ENCODE peak calls at places on chromosomes 5 and 9, in five cellular contexts. One of them, this sample, is unnamed.

GRCh38 chr5:6490693-6491092 is 42.0 kb downstream of the UBE2QL1 start:
- DNase-seq in brain microvascular endothelial cell: no peak
- DNase-seq in RWPE1: no peak
- DNase-seq in mucosa of gallbladder: no peak
- DNase-seq in suprapubic skin: no peak
- DNase-seq in this sample: no peak

GRCh38 chr5:175859422-175859821 is 12.0 kb upstream of the CPLX2 start:
- DNase-seq in mucosa of gallbladder: no peak
- DNase-seq in brain microvascular endothelial cell: no peak
- DNase-seq in RWPE1: no peak
- DNase-seq in suprapubic skin: no peak
- DNase-seq in this sample: peak; percentile 44

GRCh38 chr5:101306391-101307137 is 403.5 kb upstream of the ST8SIA4 start:
- DNase-seq in suprapubic skin: no peak
- DNase-seq in brain microvascular endothelial cell: no peak
- DNase-seq in mucosa of gallbladder: no peak
- DNase-seq in RWPE1: no peak
- DNase-seq in this sample: peak; percentile 19

GRCh38 chr5:96781031-96781733 is 26.6 kb downstream of the ERAP1 start:
- DNase-seq in RWPE1: peak; percentile 80
- DNase-seq in suprapubic skin: no peak
- DNase-seq in mucosa of gallbladder: no peak
- DNase-seq in brain microvascular endothelial cell: peak; percentile 18
- DNase-seq in this sample: peak; percentile 26

GRCh38 chr5:107792940-107793339 is 122.2 kb upstream of the EFNA5 start:
- DNase-seq in suprapubic skin: no peak
- DNase-seq in RWPE1: no peak
- DNase-seq in brain microvascular endothelial cell: no peak
- DNase-seq in mucosa of gallbladder: no peak
- DNase-seq in this sample: no peak

GRCh38 chr5:117454716-117455212 is 880.1 kb upstream of the SEMA6A start:
- DNase-seq in RWPE1: peak; percentile 45
- DNase-seq in brain microvascular endothelial cell: no peak
- DNase-seq in suprapubic skin: peak; percentile 65
- DNase-seq in mucosa of gallbladder: peak; percentile 77
- DNase-seq in this sample: no peak

GRCh38 chr9:135612437-135612836 is 26.9 kb downstream of the GLT6D1 start:
- DNase-seq in mucosa of gallbladder: no peak
- DNase-seq in brain microvascular endothelial cell: no peak
- DNase-seq in RWPE1: no peak
- DNase-seq in suprapubic skin: peak; percentile 58
- DNase-seq in this sample: no peak

GRCh38 chr9:104748359-104749031 is 1.0 kb downstream of the NIPSNAP3A start:
- DNase-seq in suprapubic skin: no peak
- DNase-seq in RWPE1: peak; percentile 65
- DNase-seq in brain microvascular endothelial cell: no peak
- DNase-seq in mucosa of gallbladder: no peak
- DNase-seq in this sample: no peak

GRCh38 chr5:3029396-3029795 is 277.9 kb upstream of the IRX2 start:
- DNase-seq in suprapubic skin: no peak
- DNase-seq in RWPE1: no peak
- DNase-seq in brain microvascular endothelial cell: no peak
- DNase-seq in mucosa of gallbladder: no peak
- DNase-seq in this sample: no peak

GRCh38 chr5:25448646-25449045 is 803.9 kb upstream of the CDH10 start:
- DNase-seq in mucosa of gallbladder: no peak
- DNase-seq in brain microvascular endothelial cell: no peak
- DNase-seq in suprapubic skin: no peak
- DNase-seq in RWPE1: no peak
- DNase-seq in this sample: no peak

GRCh38 chr5:91383956-91384300 is 811 bp upstream of the ARRDC3 start:
- DNase-seq in suprapubic skin: no peak
- DNase-seq in mucosa of gallbladder: peak; percentile 32
- DNase-seq in brain microvascular endothelial cell: no peak
- DNase-seq in RWPE1: peak; percentile 26
- DNase-seq in this sample: peak; percentile 34

GRCh38 chr5:139377226-139377625 is 5.9 kb downstream of the SLC23A1 start:
- DNase-seq in RWPE1: no peak
- DNase-seq in mucosa of gallbladder: no peak
- DNase-seq in suprapubic skin: peak; percentile 50
- DNase-seq in brain microvascular endothelial cell: no peak
- DNase-seq in this sample: no peak

GRCh38 chr9:114070188-114071103 is 7.7 kb downstream of the AMBP start:
- DNase-seq in suprapubic skin: peak; percentile 57
- DNase-seq in brain microvascular endothelial cell: no peak
- DNase-seq in RWPE1: no peak
- DNase-seq in mucosa of gallbladder: no peak
- DNase-seq in this sample: no peak

GRCh38 chr9:74172874-74173273 is 324.3 kb upstream of the RORB start:
- DNase-seq in mucosa of gallbladder: no peak
- DNase-seq in RWPE1: no peak
- DNase-seq in suprapubic skin: no peak
- DNase-seq in brain microvascular endothelial cell: no peak
- DNase-seq in this sample: no peak

GRCh38 chr5:44332360-44332971 is 56.8 kb downstream of the FGF10 start:
- DNase-seq in mucosa of gallbladder: no peak
- DNase-seq in brain microvascular endothelial cell: peak; percentile 0
- DNase-seq in suprapubic skin: no peak
- DNase-seq in RWPE1: peak; percentile 41
- DNase-seq in this sample: peak; percentile 78

GRCh38 chr9:124801356-124801755 is 24.4 kb downstream of the OLFML2A start:
- DNase-seq in brain microvascular endothelial cell: no peak
- DNase-seq in mucosa of gallbladder: no peak
- DNase-seq in RWPE1: no peak
- DNase-seq in suprapubic skin: no peak
- DNase-seq in this sample: no peak

GRCh38 chr5:87524217-87524616 is 111.5 kb upstream of the CCNH start:
- DNase-seq in suprapubic skin: no peak
- DNase-seq in brain microvascular endothelial cell: no peak
- DNase-seq in RWPE1: no peak
- DNase-seq in mucosa of gallbladder: no peak
- DNase-seq in this sample: no peak

GRCh38 chr5:166251786-166252185 is 2039.7 kb upstream of the WWC1 start:
- DNase-seq in brain microvascular endothelial cell: no peak
- DNase-seq in mucosa of gallbladder: no peak
- DNase-seq in RWPE1: peak; percentile 9
- DNase-seq in suprapubic skin: no peak
- DNase-seq in this sample: no peak

GRCh38 chr5:43780586-43780985 is 177.6 kb downstream of the NNT start:
- DNase-seq in brain microvascular endothelial cell: peak; percentile 18
- DNase-seq in RWPE1: no peak
- DNase-seq in mucosa of gallbladder: no peak
- DNase-seq in suprapubic skin: no peak
- DNase-seq in this sample: no peak

GRCh38 chr5:87411586-87412416 is 929 bp downstream of the CCNH start:
- DNase-seq in RWPE1: peak; percentile 36
- DNase-seq in suprapubic skin: peak; percentile 63
- DNase-seq in mucosa of gallbladder: peak; percentile 26
- DNase-seq in brain microvascular endothelial cell: no peak
- DNase-seq in this sample: peak; percentile 30

GRCh38 chr9:107284636-107285035 is 1.6 kb downstream of the RAD23B start:
- DNase-seq in mucosa of gallbladder: no peak
- DNase-seq in RWPE1: no peak
- DNase-seq in suprapubic skin: no peak
- DNase-seq in brain microvascular endothelial cell: no peak
- DNase-seq in this sample: no peak

GRCh38 chr5:141969783-141970741 is 1.2 kb downstream of the RNF14 start:
- DNase-seq in RWPE1: no peak
- DNase-seq in mucosa of gallbladder: no peak
- DNase-seq in brain microvascular endothelial cell: peak; percentile 21
- DNase-seq in suprapubic skin: no peak
- DNase-seq in this sample: no peak

GRCh38 chr5:95449460-95449859 is 58.3 kb downstream of the FAM81B start:
- DNase-seq in RWPE1: no peak
- DNase-seq in brain microvascular endothelial cell: no peak
- DNase-seq in suprapubic skin: no peak
- DNase-seq in mucosa of gallbladder: no peak
- DNase-seq in this sample: no peak

GRCh38 chr9:127283917-127284316 is 19.3 kb downstream of the GARNL3 start:
- DNase-seq in mucosa of gallbladder: peak; percentile 25
- DNase-seq in brain microvascular endothelial cell: peak; percentile 28
- DNase-seq in RWPE1: peak; percentile 35
- DNase-seq in suprapubic skin: no peak
- DNase-seq in this sample: no peak

GRCh38 chr5:172832383-172833315 is 1.4 kb upstream of the ERGIC1 start:
- DNase-seq in brain microvascular endothelial cell: no peak
- DNase-seq in RWPE1: no peak
- DNase-seq in mucosa of gallbladder: no peak
- DNase-seq in suprapubic skin: no peak
- DNase-seq in this sample: no peak

GRCh38 chr5:62385816-62386400 is 17.8 kb downstream of the DIMT1 start:
- DNase-seq in RWPE1: peak; percentile 43
- DNase-seq in suprapubic skin: no peak
- DNase-seq in brain microvascular endothelial cell: no peak
- DNase-seq in mucosa of gallbladder: no peak
- DNase-seq in this sample: no peak

GRCh38 chr5:179150011-179150410 is 89.8 kb downstream of the ZNF354C start:
- DNase-seq in mucosa of gallbladder: no peak
- DNase-seq in RWPE1: no peak
- DNase-seq in brain microvascular endothelial cell: no peak
- DNase-seq in suprapubic skin: no peak
- DNase-seq in this sample: no peak

GRCh38 chr5:1325870-1326546 is 18.9 kb downstream of the CLPTM1L start:
- DNase-seq in RWPE1: no peak
- DNase-seq in mucosa of gallbladder: no peak
- DNase-seq in suprapubic skin: peak; percentile 57
- DNase-seq in brain microvascular endothelial cell: no peak
- DNase-seq in this sample: no peak

GRCh38 chr5:117691364-117691763 is 1116.7 kb upstream of the SEMA6A start:
- DNase-seq in mucosa of gallbladder: no peak
- DNase-seq in RWPE1: no peak
- DNase-seq in suprapubic skin: no peak
- DNase-seq in brain microvascular endothelial cell: no peak
- DNase-seq in this sample: no peak

This sample was measured in NCI-H446.